ENCODE peak calls at places on chromosome 9, in eight cellular contexts. Z, T, H, B, G, D, R and N are unnamed samples.

GRCh38 chr9:85200726-85201402 is 531.3 kb downstream of the NTRK2 start:
- DNase-seq in T (no peak), H (peak; percentile 16), G (peak; percentile 86), B (no peak), Z (no peak), D (peak; percentile 34), R (no peak), N (no peak)

GRCh38 chr9:14749738-14750137 is 27.2 kb upstream of the CER1 start:
- DNase-seq in H (no peak), Z (no peak), D (no peak), T (no peak), G (no peak), B (no peak), R (no peak), N (no peak)

GRCh38 chr9:93064392-93065124 is 6.1 kb downstream of the SUSD3 start:
- DNase-seq in Z (no peak), G (peak; percentile 52), H (no peak), D (no peak), T (no peak), R (peak; percentile 57), B (no peak), N (no peak)

GRCh38 chr9:84731696-84732095 is 62.2 kb downstream of the NTRK2 start:
- DNase-seq in D (no peak), B (no peak), T (no peak), Z (no peak), H (no peak), G (no peak), R (no peak), N (no peak)

GRCh38 chr9:100575765-100576368 is 2.0 kb upstream of the CAVIN4 start:
- DNase-seq in T (no peak), D (peak; percentile 68), G (peak; percentile 93), B (no peak), Z (no peak), H (peak; percentile 81), R (no peak), N (no peak)

GRCh38 chr9:27726244-27727141 is 153.2 kb upstream of the C9orf72 start:
- DNase-seq in R (peak; percentile 51), B (peak; percentile 88), G (peak; percentile 50), Z (peak; percentile 72), T (peak; percentile 32), D (no peak), H (peak; percentile 71), N (peak; percentile 32)

GRCh38 chr9:76414656-76415055 is 20.4 kb upstream of the RFK start:
- DNase-seq in D (no peak), H (no peak), G (peak; percentile 93), T (no peak), B (no peak), R (no peak), Z (no peak), N (no peak)

GRCh38 chr9:99822596-99823391 is 1.1 kb downstream of the NR4A3 start:
- DNase-seq in Z (peak; percentile 55), R (peak; percentile 52), H (peak; percentile 82), B (peak; percentile 76), D (peak; percentile 33), T (peak; percentile 38), G (peak; percentile 53), N (peak; percentile 75)

GRCh38 chr9:134768332-134769083 is 112.1 kb upstream of the FCN2 start:
- DNase-seq in H (peak; percentile 85), Z (no peak), R (peak; percentile 82), G (no peak), B (no peak), D (peak; percentile 62), T (no peak), N (no peak)

GRCh38 chr9:85610074-85610855 is 131.5 kb downstream of the AGTPBP1 start:
- DNase-seq in G (peak; percentile 67), T (no peak), D (peak; percentile 59), H (peak; percentile 78), B (peak; percentile 75), R (no peak), Z (peak; percentile 56), N (peak; percentile 62)

GRCh38 chr9:93299418-93300174 is 115.7 kb downstream of the WNK2 start:
- DNase-seq in G (no peak), H (no peak), R (no peak), D (no peak), T (no peak), B (no peak), Z (no peak), N (peak; percentile 60)

GRCh38 chr9:129571298-129572051 is 49.4 kb downstream of the C9orf50 start:
- DNase-seq in H (peak; percentile 38), R (no peak), T (no peak), Z (peak; percentile 75), B (no peak), G (no peak), D (no peak), N (no peak)

GRCh38 chr9:129568560-129569505 is 52.1 kb downstream of the C9orf50 start:
- DNase-seq in D (no peak), B (peak; percentile 51), R (peak; percentile 67), H (peak; percentile 55), T (peak; percentile 62), Z (peak; percentile 53), G (peak; percentile 47), N (peak; percentile 94)

GRCh38 chr9:129569506-129570449 is 51.1 kb downstream of the C9orf50 start:
- DNase-seq in D (no peak), Z (peak; percentile 45), B (peak; percentile 38), G (peak; percentile 51), R (no peak), T (no peak), H (peak; percentile 62), N (peak; percentile 77)

GRCh38 chr9:129572052-129572425 is 48.9 kb downstream of the C9orf50 start:
- DNase-seq in T (no peak), B (no peak), H (no peak), R (no peak), D (no peak), G (no peak), Z (no peak), N (no peak)

GRCh38 chr9:129570450-129571297 is 50.2 kb downstream of the C9orf50 start:
- DNase-seq in G (peak; percentile 94), B (peak; percentile 84), T (peak; percentile 71), H (peak; percentile 97), D (peak; percentile 79), Z (peak; percentile 81), R (peak; percentile 62), N (peak; percentile 73)
- H3K4me3 ChIP-seq in G (no peak overlapping the region), B (no peak overlapping the region), T (no peak overlapping the region), H (no peak overlapping the region), D (no peak overlapping the region), Z (no peak overlapping the region), R (no peak overlapping the region), N (no peak overlapping the region)

DNA sequence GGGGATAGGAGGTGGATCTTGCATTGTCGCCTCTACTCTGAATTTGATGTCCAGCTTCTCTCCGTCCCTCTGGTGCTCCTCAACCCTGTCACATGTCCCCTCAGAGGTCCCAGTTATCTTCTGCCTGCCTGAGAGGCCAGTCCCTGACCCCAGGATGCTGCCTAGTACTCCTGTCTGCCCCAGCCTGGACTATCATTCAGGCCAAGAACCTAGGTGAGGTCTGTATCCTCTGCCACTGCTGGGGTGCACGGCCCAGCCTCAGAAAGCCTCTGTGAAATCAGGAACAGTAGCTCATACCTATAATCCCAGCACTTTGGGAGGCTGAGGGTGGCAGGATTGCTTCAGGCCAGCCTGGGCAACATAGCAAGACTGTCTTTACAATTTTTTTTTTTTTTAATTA is 8.6 kb downstream of the SPINK4 start:
- DNase-seq in H (no peak), Z (no peak), D (no peak), G (no peak), B (no peak), T (no peak), R (no peak), N (no peak)
- H3K4me3 ChIP-seq in H (no peak overlapping the region), Z (no peak overlapping the region), D (no peak overlapping the region), G (no peak overlapping the region), B (no peak overlapping the region), T (no peak overlapping the region), R (no peak overlapping the region), N (no peak overlapping the region)

GRCh38 chr9:105500108-105500766 is 52.4 kb downstream of the FSD1L start:
- DNase-seq in B (peak; percentile 12), G (no peak), Z (no peak), D (no peak), T (no peak), R (no peak), H (no peak), N (peak; percentile 6)
- H3K4me3 ChIP-seq in B (no peak overlapping the region), G (no peak overlapping the region), Z (no peak overlapping the region), D (no peak overlapping the region), T (no peak overlapping the region), R (no peak overlapping the region), H (no peak overlapping the region), N (no peak overlapping the region)

GRCh38 chr9:125908138-125908537 is 161.0 kb downstream of the PBX3 start:
- DNase-seq in D (no peak), B (no peak), R (no peak), T (no peak), Z (no peak), H (no peak), G (peak; percentile 15), N (no peak)
- H3K4me3 ChIP-seq in D (no peak overlapping the region), B (no peak overlapping the region), R (no peak overlapping the region), T (no peak overlapping the region), Z (no peak overlapping the region), H (no peak overlapping the region), G (no peak overlapping the region), N (no peak overlapping the region)

GRCh38 chr9:89495824-89496555 is 1.9 kb downstream of the SEMA4D start:
- DNase-seq in T (no peak), B (no peak), Z (peak; percentile 37), D (no peak), R (no peak), G (no peak), H (no peak), N (peak; percentile 49)
- H3K4me3 ChIP-seq in T (peak overlapping the region; percentile 82), B (no peak overlapping the region), Z (peak overlapping the region; percentile 90), D (no peak overlapping the region), R (peak overlapping the region; percentile 79), G (no peak overlapping the region), H (no peak overlapping the region), N (peak overlapping the region; percentile 1)

DNA sequence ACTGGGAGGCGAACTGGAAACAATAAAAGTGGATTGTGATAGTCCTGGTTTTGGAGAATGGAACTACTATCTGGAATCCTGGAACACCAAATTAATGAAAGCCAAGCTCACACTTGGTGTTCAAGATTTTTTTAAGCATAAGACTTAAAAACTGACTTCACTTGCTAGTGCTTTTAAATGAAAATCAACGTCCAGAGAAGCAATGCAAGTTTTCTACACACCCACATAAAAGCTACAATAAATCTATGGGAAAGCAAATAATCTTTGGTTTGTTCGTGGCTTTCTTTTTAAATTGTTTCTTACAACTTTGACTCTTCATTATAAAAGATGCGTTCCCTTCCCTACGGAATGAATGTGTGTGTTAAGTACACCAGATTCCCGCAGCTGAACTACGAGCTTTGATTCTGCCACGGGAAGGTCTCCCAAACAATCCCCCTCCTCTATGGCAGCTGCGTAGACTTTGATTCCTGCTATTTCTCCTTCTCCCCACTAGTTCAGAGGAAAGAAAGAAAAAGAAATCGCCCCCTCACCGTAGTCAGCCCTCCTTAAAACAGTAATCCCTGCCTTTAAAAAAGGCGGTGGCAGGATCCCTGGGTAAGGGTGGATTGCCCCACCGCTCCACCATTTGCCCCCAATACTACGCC is 1057.2 kb upstream of the DMAC1 start:
- DNase-seq in H (no peak), G (peak; percentile 11), T (no peak), D (no peak), B (no peak), Z (no peak), R (no peak), N (peak; percentile 49)
- H3K4me3 ChIP-seq in H (peak overlapping the region; percentile 66), G (peak overlapping the region; percentile 62), T (peak overlapping the region; percentile 67), D (peak overlapping the region; percentile 70), B (no peak overlapping the region), Z (peak overlapping the region; percentile 78), R (peak overlapping the region; percentile 68), N (peak overlapping the region; percentile 73)